ENCODE peak calls at places on chromosomes 16 and 17, in four cellular contexts. K is breast epithelium, B is sigmoid colon, S is stomach. J is an unnamed sample.
A peak's percentile ranks its signal among the peaks of the same experiment; 100 is the strongest.

GRCh38 chr17:82686366-82687324 is 11.9 kb downstream of the RAB40B start:
- DNase-seq in B (no peak), K (no peak), S (no peak), J (no peak)

GRCh38 chr16:29985271-29985811 is 10.1 kb downstream of the HIRIP3 start:
- DNase-seq in B (no peak), S (no peak), K (no peak), J (no peak)

GRCh38 chr16:79593074-79593531 is 7.4 kb downstream of the MAF start:
- DNase-seq in K (no peak), S (no peak), B (no peak), J (no peak)

GRCh38 chr16:15983898-15984297 is 34.5 kb downstream of the ABCC1 start:
- DNase-seq in S (no peak), B (no peak), K (no peak), J (no peak)

GRCh38 chr17:36949461-36949927 is 740 bp downstream of the AATF start:
- DNase-seq in B (no peak), S (no peak), K (no peak), J (no peak)

GRCh38 chr16:87333101-87333500 is 15.9 kb upstream of the C16orf95 start:
- DNase-seq in S (no peak), K (no peak), B (no peak), J (no peak)

GRCh38 chr16:12459401-12459791 is 344.3 kb downstream of the CPPED1 start:
- DNase-seq in K (no peak), B (peak; percentile 75), S (peak; percentile 28), J (no peak)

GRCh38 chr17:35666967-35667552 is 64.4 kb upstream of the RASL10B start:
- DNase-seq in S (no peak), K (no peak), B (no peak), J (no peak)

GRCh38 chr16:84765606-84766580 is 53.9 kb upstream of the CRISPLD2 start:
- DNase-seq in K (no peak), S (no peak), B (peak; percentile 56), J (no peak)

GRCh38 chr16:19130852-19131808 is 17.4 kb downstream of the ITPRIPL2 start:
- DNase-seq in K (no peak), S (no peak), B (peak; percentile 76), J (peak; percentile 76)

GRCh38 chr16:80824623-80825364 is 20.4 kb upstream of the CDYL2 start:
- DNase-seq in B (no peak), K (no peak), S (peak; percentile 39), J (no peak)

GRCh38 chr16:21257284-21257683 is 20.8 kb downstream of the CRYM start:
- DNase-seq in K (no peak), S (no peak), B (no peak), J (no peak)

GRCh38 chr16:21262779-21263639 is 15.1 kb downstream of the CRYM start:
- DNase-seq in S (no peak), K (no peak), B (no peak), J (no peak)

GRCh38 chr16:21264226-21265036 is 13.7 kb downstream of the CRYM start:
- DNase-seq in S (no peak), K (no peak), B (no peak), J (no peak)

GRCh38 chr16:21263640-21264211 is 14.4 kb downstream of the CRYM start:
- DNase-seq in S (no peak), B (no peak), K (no peak), J (no peak)

GRCh38 chr16:21260870-21261791 is 17.0 kb downstream of the CRYM start:
- DNase-seq in K (no peak), B (no peak), S (peak; percentile 60), J (no peak)
- H3K27ac ChIP-seq in K (no peak overlapping the region), B (no peak overlapping the region), S (no peak overlapping the region), J (no peak overlapping the region)

GRCh38 chr17:2189231-2189630 is 114.4 kb downstream of the SMG6 start:
- DNase-seq in S (no peak), B (no peak), K (no peak), J (no peak)

GRCh38 chr17:2191785-2192184 is 111.8 kb downstream of the SMG6 start:
- DNase-seq in K (no peak), S (no peak), B (no peak), J (no peak)

GRCh38 chr17:2190014-2190413 is 113.6 kb downstream of the SMG6 start:
- DNase-seq in K (no peak), S (no peak), B (no peak), J (no peak)

GRCh38 chr17:2192367-2193028 is 111.1 kb downstream of the SMG6 start:
- DNase-seq in K (no peak), S (no peak), B (no peak), J (no peak)

DNA sequence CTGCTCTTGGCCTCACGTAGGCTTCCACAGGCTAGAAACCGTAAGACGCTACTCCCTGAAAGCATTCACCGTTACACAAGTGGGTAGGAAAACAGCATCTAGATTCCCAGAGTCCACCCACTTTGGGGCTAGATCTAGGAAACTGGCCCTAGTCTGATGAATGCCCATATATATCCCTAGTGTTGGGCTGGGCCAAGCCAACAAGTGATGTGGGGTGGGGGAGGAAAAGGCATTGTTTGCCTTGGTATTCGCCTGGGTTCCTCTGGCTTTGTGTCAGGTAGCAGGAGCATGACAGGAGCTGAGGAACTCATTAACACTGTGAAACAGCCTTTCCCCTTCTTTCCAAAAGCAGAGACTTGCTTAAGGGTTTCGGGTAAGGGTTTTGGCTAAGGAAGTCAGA is 112.4 kb downstream of the SMG6 start:
- DNase-seq in B (no peak), S (no peak), K (no peak), J (no peak)
- TF ChIP-seq POLR2AphosphoS5 in B (no peak), S (no peak), K (no peak), J (no peak)

GRCh38 chr16:13558752-13559151 is 361.2 kb upstream of the ERCC4 start:
- DNase-seq in K (no peak), B (no peak), S (no peak), J (no peak)
- H3K27ac ChIP-seq in K (no peak overlapping the region), B (no peak overlapping the region), S (no peak overlapping the region), J (no peak overlapping the region)

DNA sequence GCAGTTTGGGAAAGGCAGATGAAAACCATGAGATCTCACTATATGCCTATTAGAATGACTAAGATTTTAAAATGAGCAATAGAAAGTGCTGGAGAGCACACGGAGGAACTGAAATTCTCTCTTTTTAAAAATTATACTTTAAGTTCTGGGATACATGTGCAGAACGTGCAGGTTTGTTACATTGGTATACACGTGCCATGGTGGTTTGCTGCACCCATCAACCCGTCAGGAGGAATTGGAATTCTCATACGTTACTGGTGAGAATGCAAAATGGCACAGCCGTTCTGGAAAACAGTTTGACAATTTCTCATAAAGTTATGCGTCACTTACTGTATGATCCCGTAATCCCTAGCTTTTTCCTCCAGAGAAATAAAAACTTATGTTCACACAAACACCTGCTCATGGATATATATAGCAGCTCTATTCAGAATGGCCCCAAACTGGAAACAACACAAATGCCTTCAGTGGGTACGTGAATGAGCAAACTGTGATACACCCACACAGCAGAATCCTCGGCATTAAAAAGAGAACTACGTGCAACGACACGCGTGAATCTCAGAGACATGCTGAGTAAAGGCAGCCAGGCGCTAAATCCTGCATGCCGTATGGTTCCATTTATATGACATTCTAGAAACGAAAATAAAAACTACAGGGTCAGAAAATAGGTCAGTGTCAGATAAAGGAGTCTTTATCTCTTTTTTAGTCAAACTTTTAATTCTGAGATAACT is 11.8 kb downstream of the PIK3R6 start:
- DNase-seq in B (no peak), S (no peak), K (no peak), J (no peak)
- TF ChIP-seq POLR2AphosphoS5 in B (no peak), S (no peak), K (no peak), J (no peak)

GRCh38 chr17:77442976-77443742 is 302.4 kb downstream of the SEC14L1 start:
- DNase-seq in B (no peak), S (no peak), K (no peak), J (no peak)

GRCh38 chr17:77445908-77446535 is 305.3 kb downstream of the SEC14L1 start:
- DNase-seq in S (peak; percentile 77), B (no peak), K (no peak), J (no peak)

GRCh38 chr17:77444653-77445029 is 303.9 kb downstream of the SEC14L1 start:
- DNase-seq in K (no peak), B (no peak), S (no peak), J (no peak)

GRCh38 chr17:77445030-77445907 is 304.5 kb downstream of the SEC14L1 start:
- DNase-seq in S (peak; percentile 57), K (no peak), B (peak; percentile 91), J (no peak)

DNA sequence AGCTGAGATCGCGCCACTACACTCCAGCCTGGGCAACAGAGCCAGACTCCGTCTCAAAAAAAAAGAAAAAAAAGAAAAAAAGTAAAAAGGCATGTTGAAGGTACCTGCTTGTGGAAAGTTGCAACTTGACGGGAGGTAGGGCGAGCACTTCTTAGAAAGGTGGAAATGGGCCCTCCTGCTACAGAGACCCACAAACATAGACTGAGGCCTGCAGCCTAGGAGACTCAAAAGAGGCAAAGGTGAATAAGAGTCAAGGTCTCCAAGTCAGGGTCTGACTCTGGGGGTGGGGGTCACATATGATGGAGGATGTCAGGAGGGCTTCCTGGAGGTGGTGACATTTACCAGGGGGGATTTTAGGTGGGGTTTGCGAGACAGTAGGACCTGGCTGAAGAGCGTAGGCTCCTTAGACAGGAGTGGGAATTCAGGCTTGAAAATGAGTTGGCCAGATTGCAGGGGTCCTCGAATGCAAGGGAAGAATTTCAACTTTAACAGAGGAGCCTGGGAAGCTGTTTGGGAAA is 303.0 kb downstream of the SEC14L1 start:
- DNase-seq in S (no peak), B (no peak), K (no peak), J (no peak)
- H3K27ac ChIP-seq in S (peak overlapping the region; percentile 93), B (peak overlapping the region; percentile 99), K (peak overlapping the region; percentile 87), J (no peak overlapping the region)

GRCh38 chr17:30788918-30789317 is 35.6 kb downstream of the CRLF3 start:
- DNase-seq in S (no peak), K (no peak), B (no peak), J (no peak)

GRCh38 chr17:30796016-30796415 is 28.5 kb downstream of the CRLF3 start:
- DNase-seq in S (no peak), K (no peak), B (no peak), J (no peak)

GRCh38 chr17:30793282-30793977 is 31.1 kb downstream of the CRLF3 start:
- DNase-seq in S (no peak), K (no peak), B (no peak), J (no peak)

GRCh38 chr17:30790279-30790678 is 34.2 kb downstream of the CRLF3 start:
- DNase-seq in S (no peak), K (no peak), B (no peak), J (no peak)
- TF ChIP-seq POLR2AphosphoS5 in S (no peak), K (no peak), B (no peak), J (no peak)

J was measured in SK-N-MC.